ENCODE peak calls at places on chromosomes 12 and 14, in eight cellular contexts. K is stimulated activated CD4-positive, alpha-beta T cell treated with anti-CD3 and anti-CD28 coated beads, Interleukin-1b, Interleukin-23, amount 100 ng/mL, for 4 hours; W is HCT116; F is OCI-LY7; N is AG04450; J is GM12865; S is ELF-1; C is CD4-positive, alpha-beta memory T cell. Z is an unnamed sample.

GRCh38 chr14:88002421-88002820 is 2.5 kb upstream of the GPR65 start:
- DNase-seq in K (no peak), W (no peak), F (peak), N (no peak), J (peak), S (no peak), C (no peak), Z (no peak)

GRCh38 chr12:54169036-54169435 is 19.7 kb downstream of the SMUG1 start:
- DNase-seq in K (no peak), W (no peak), F (no peak), N (no peak), J (no peak), S (no peak), C (no peak), Z (peak)

GRCh38 chr14:78202976-78203375 is 32.8 kb downstream of the NRXN3 start:
- DNase-seq in K (no peak), W (no peak), F (no peak), N (no peak), J (no peak), S (peak), C (no peak), Z (peak)

GRCh38 chr12:119266963-119267362 is 67.6 kb upstream of the CCDC60 start:
- DNase-seq in K (no peak), W (no peak), F (no peak), N (no peak), J (no peak), S (no peak), C (no peak), Z (no peak)

GRCh38 chr12:105083551-105084105 is 630 bp downstream of the ALDH1L2 start:
- DNase-seq in K (no peak), W (no peak), F (no peak), N (peak), J (peak), S (peak), C (no peak), Z (peak)

GRCh38 chr12:130162267-130162666 is at the start of gene FZD10:
- DNase-seq in K (no peak), W (no peak), F (no peak), N (no peak), J (no peak), S (peak), C (no peak), Z (peak)

GRCh38 chr12:5258498-5258897 is 173.4 kb upstream of the NTF3 start:
- DNase-seq in K (no peak), W (no peak), F (no peak), N (peak), J (no peak), S (peak), C (no peak), Z (no peak)

GRCh38 chr14:23932639-23933038 is 20.9 kb upstream of the DHRS4 start:
- DNase-seq in K (no peak), W (no peak), F (no peak), N (no peak), J (no peak), S (no peak), C (no peak), Z (no peak)

GRCh38 chr12:124713436-124714082 is 146.1 kb upstream of the NCOR2 start:
- DNase-seq in K (peak), W (no peak), F (no peak), N (no peak), J (peak), S (no peak), C (peak), Z (peak)

GRCh38 chr14:79279645-79280399 is 931.5 kb downstream of the DIO2 start:
- DNase-seq in K (no peak), W (no peak), F (no peak), N (no peak), J (no peak), S (peak), C (no peak), Z (peak)

GRCh38 chr12:46825526-46826414 is at the start of gene SLC38A4:
- DNase-seq in K (no peak), W (no peak), F (no peak), N (no peak), J (no peak), S (peak), C (no peak), Z (peak)

GRCh38 chr14:77186911-77187648 is 5.5 kb downstream of the TMEM63C start:
- DNase-seq in K (no peak), W (peak), F (no peak), N (no peak), J (no peak), S (peak), C (no peak), Z (peak)

GRCh38 chr14:76977793-76978730 is 50.4 kb downstream of the IRF2BPL start:
- DNase-seq in K (peak), W (no peak), F (no peak), N (peak), J (peak), S (peak), C (peak), Z (peak)

GRCh38 chr12:131287938-131288797 is 334.5 kb downstream of the ADGRD1 start:
- DNase-seq in K (no peak), W (no peak), F (no peak), N (no peak), J (no peak), S (no peak), C (no peak), Z (peak)

GRCh38 chr12:48197549-48197966 is 5.5 kb downstream of the OR10AD1 start:
- DNase-seq in K (no peak), W (peak), F (peak), N (no peak), J (peak), S (no peak), C (peak), Z (peak)

GRCh38 chr14:74867673-74868072 is 8.3 kb downstream of the PROX2 start:
- DNase-seq in K (peak), W (no peak), F (no peak), N (no peak), J (peak), S (no peak), C (peak), Z (no peak)

GRCh38 chr12:113136128-113136989 is 798 bp upstream of the RASAL1 start:
- DNase-seq in K (peak), W (peak), F (peak), N (no peak), J (no peak), S (no peak), C (peak), Z (peak)

GRCh38 chr12:27244680-27245005 is 557 bp downstream of the STK38L start:
- DNase-seq in K (no peak), W (no peak), F (no peak), N (no peak), J (no peak), S (no peak), C (no peak), Z (no peak)

GRCh38 chr12:18313316-18313715 is 52.0 kb downstream of the PIK3C2G start:
- DNase-seq in K (no peak), W (no peak), F (no peak), N (no peak), J (no peak), S (no peak), C (no peak), Z (peak)

GRCh38 chr12:22529281-22530060 is 14.9 kb downstream of the C2CD5 start:
- DNase-seq in K (no peak), W (no peak), F (peak), N (no peak), J (peak), S (no peak), C (peak), Z (peak)

GRCh38 chr12:63821781-63822251 is 22.7 kb upstream of the SRGAP1 start:
- DNase-seq in K (no peak), W (no peak), F (no peak), N (no peak), J (no peak), S (no peak), C (peak), Z (peak)

GRCh38 chr12:96136129-96136528 is 58.0 kb upstream of the ELK3 start:
- DNase-seq in K (no peak), W (no peak), F (no peak), N (no peak), J (no peak), S (peak), C (no peak), Z (no peak)

GRCh38 chr14:100524233-100524932 is 62.8 kb downstream of the BEGAIN start:
- DNase-seq in K (no peak), W (no peak), F (no peak), N (no peak), J (no peak), S (no peak), C (no peak), Z (peak)

GRCh38 chr14:90780519-90780918 is 35.7 kb downstream of the TTC7B start:
- DNase-seq in K (no peak), W (no peak), F (no peak), N (no peak), J (no peak), S (no peak), C (no peak), Z (no peak)

GRCh38 chr14:65686761-65687160 is 274.2 kb downstream of the FUT8 start:
- DNase-seq in K (no peak), W (no peak), F (no peak), N (no peak), J (no peak), S (no peak), C (no peak), Z (no peak)

GRCh38 chr12:67430708-67431335 is 161.7 kb downstream of the CAND1 start:
- DNase-seq in K (no peak), W (no peak), F (no peak), N (no peak), J (no peak), S (no peak), C (no peak), Z (peak)

GRCh38 chr14:91177073-91177796 is 63.4 kb downstream of the DGLUCY start:
- DNase-seq in K (peak), W (peak), F (peak), N (no peak), J (peak), S (peak), C (peak), Z (peak)

GRCh38 chr12:12221560-12221959 is 45.3 kb downstream of the LRP6 start:
- DNase-seq in K (no peak), W (no peak), F (no peak), N (no peak), J (no peak), S (no peak), C (no peak), Z (peak)

GRCh38 chr12:55970775-55971174 is 3.1 kb upstream of the RAB5B start:
- DNase-seq in K (no peak), W (no peak), F (no peak), N (no peak), J (no peak), S (no peak), C (no peak), Z (no peak)

GRCh38 chr14:69320581-69321365 is 60.8 kb downstream of the GALNT16 start:
- DNase-seq in K (no peak), W (no peak), F (no peak), N (no peak), J (no peak), S (no peak), C (no peak), Z (no peak)

GRCh38 chr14:55533960-55534359 is 46.0 kb upstream of the KTN1 start:
- DNase-seq in K (no peak), W (no peak), F (no peak), N (no peak), J (no peak), S (peak), C (no peak), Z (no peak)

GRCh38 chr12:5713599-5714001 is 231.5 kb downstream of the ANO2 start:
- DNase-seq in K (no peak), W (no peak), F (no peak), N (no peak), J (no peak), S (no peak), C (no peak), Z (no peak)

GRCh38 chr14:61659582-61659981 is 35.7 kb upstream of the HIF1A start:
- DNase-seq in K (no peak), W (no peak), F (no peak), N (no peak), J (no peak), S (no peak), C (no peak), Z (no peak)

GRCh38 chr12:33588082-33588712 is 148.6 kb upstream of the SYT10 start:
- DNase-seq in K (no peak), W (no peak), F (no peak), N (no peak), J (peak), S (peak), C (no peak), Z (no peak)

GRCh38 chr12:32145096-32145495 is 38.4 kb downstream of the BICD1 start:
- DNase-seq in K (no peak), W (no peak), F (no peak), N (no peak), J (no peak), S (no peak), C (no peak), Z (no peak)

GRCh38 chr12:126093911-126094310 is 1028.7 kb downstream of the AACS start:
- DNase-seq in K (no peak), W (no peak), F (peak), N (no peak), J (no peak), S (peak), C (no peak), Z (peak)

Z was measured in left kidney.